ENCODE peak calls at places on chromosomes 11 and 22, in seven cellular contexts. M is NCI-H748 treated with DMSO at 0.1 percent for 48 hours, F is A549, I is cardiac fibroblast, P is body of pancreas, W is pons, C is HCEC 1CT. R is an unnamed sample.

GRCh38 chr22:29041408-29041807 is 20.2 kb downstream of the C22orf31 start:
- DNase-seq in M (no peak), F (no peak), I (peak; percentile 73), P (no peak), W (peak; percentile 49), C (peak; percentile 44), R (no peak)

GRCh38 chr11:104033561-104033960 is 2.9 kb upstream of the DDI1 start:
- DNase-seq in M (no peak), F (no peak), I (peak; percentile 73), P (no peak), W (no peak), C (peak; percentile 4), R (no peak)

GRCh38 chr22:48581206-48581766 is 1246.4 kb downstream of the BRD1 start:
- DNase-seq in M (no peak), F (no peak), I (no peak), P (no peak), W (no peak), C (no peak), R (no peak)

GRCh38 chr11:17730608-17731462 is 3.7 kb upstream of the KCNC1 start:
- DNase-seq in M (peak; percentile 81), F (peak; percentile 91), I (peak; percentile 86), P (peak; percentile 92), W (peak; percentile 83), C (peak; percentile 57), R (peak; percentile 40)

GRCh38 chr11:28961726-28962125 is 853.5 kb downstream of the METTL15 start:
- DNase-seq in M (no peak), F (no peak), I (peak; percentile 8), P (no peak), W (no peak), C (no peak), R (no peak)

GRCh38 chr11:64234840-64235379 is 526 bp downstream of the VEGFB start:
- DNase-seq in M (no peak), F (no peak), I (no peak), P (peak; percentile 61), W (no peak), C (no peak), R (no peak)

GRCh38 chr11:9757809-9758675 is 94.2 kb downstream of the SWAP70 start:
- DNase-seq in M (peak; percentile 59), F (peak; percentile 92), I (peak; percentile 79), P (peak; percentile 89), W (peak; percentile 64), C (peak; percentile 70), R (peak; percentile 85)

GRCh38 chr11:73412308-73412707 is 36.1 kb downstream of the RELT start:
- DNase-seq in M (no peak), F (no peak), I (no peak), P (no peak), W (peak; percentile 72), C (no peak), R (no peak)

GRCh38 chr22:37492428-37493344 is 6.5 kb upstream of the MFNG start:
- DNase-seq in M (no peak), F (peak; percentile 62), I (peak; percentile 62), P (no peak), W (peak; percentile 31), C (peak; percentile 65), R (no peak)

GRCh38 chr22:35785181-35785923 is 67.7 kb downstream of the APOL5 start:
- DNase-seq in M (no peak), F (no peak), I (peak; percentile 64), P (no peak), W (no peak), C (peak; percentile 53), R (no peak)

R was measured in CD4-positive, alpha-beta T cell.